ENCODE peak calls at places on chromosome 6, in six cellular contexts. T is tibial nerve; V is HS-5; B is cardiac muscle cell; Z is astrocyte of the cerebellum; A is activated T-cell treated with anti-CD3 and anti-CD28 coated beads, Interleukin-2, amount 50 U/mL, for 1 hour. I is an unnamed sample.

GRCh38 chr6:158604048-158604406 is 40.5 kb downstream of the DYNLT1 start:
- DNase-seq in T (no peak), B (no peak), A (no peak), V (no peak), Z (no peak), I (no peak)

GRCh38 chr6:64013061-64013410 is 377.4 kb downstream of the PHF3 start:
- DNase-seq in B (no peak), Z (peak; percentile 20), V (no peak), T (no peak), A (no peak), I (no peak)

GRCh38 chr6:125751334-125751916 is 2.0 kb downstream of the HEY2 start:
- DNase-seq in Z (no peak), T (no peak), A (no peak), B (no peak), V (no peak), I (no peak)

GRCh38 chr6:148509789-148510581 is 167.3 kb downstream of the SASH1 start:
- DNase-seq in B (no peak), T (peak; percentile 78), Z (peak; percentile 94), V (peak; percentile 92), A (no peak), I (peak; percentile 88)

GRCh38 chr6:3409699-3410384 is 47.0 kb downstream of the SLC22A23 start:
- DNase-seq in B (peak; percentile 61), V (no peak), Z (no peak), T (no peak), A (no peak), I (no peak)

GRCh38 chr6:94270040-94270689 is 850.8 kb upstream of the EPHA7 start:
- DNase-seq in T (no peak), V (no peak), B (peak; percentile 13), A (no peak), Z (no peak), I (no peak)

GRCh38 chr6:158008894-158009891 is 27.5 kb downstream of the SYNJ2 start:
- DNase-seq in Z (no peak), V (no peak), T (peak; percentile 47), A (no peak), B (no peak), I (no peak)

GRCh38 chr6:112957526-112957916 is 610.4 kb downstream of the RFPL4B start:
- DNase-seq in V (no peak), T (no peak), A (no peak), Z (no peak), B (no peak), I (no peak)

GRCh38 chr6:129860901-129861665 is at the start of gene TMEM244:
- DNase-seq in B (peak; percentile 22), T (no peak), A (no peak), Z (no peak), V (peak; percentile 84), I (no peak)

GRCh38 chr6:157034433-157035230 is 257.5 kb downstream of the ARID1B start:
- DNase-seq in T (no peak), A (no peak), B (peak; percentile 55), V (no peak), Z (no peak), I (no peak)

GRCh38 chr6:168320661-168321060 is 1.1 kb upstream of the DACT2 start:
- DNase-seq in Z (no peak), T (no peak), A (no peak), B (no peak), V (no peak), I (no peak)

GRCh38 chr6:119568580-119568979 is 219.0 kb upstream of the MAN1A1 start:
- DNase-seq in A (no peak), T (no peak), V (no peak), B (no peak), Z (no peak), I (no peak)

GRCh38 chr6:169801396-169802160 is 50.2 kb downstream of the ERMARD start:
- DNase-seq in V (no peak), T (no peak), B (no peak), A (no peak), Z (no peak), I (no peak)

GRCh38 chr6:139970591-139970991 is 596.1 kb upstream of the CITED2 start:
- DNase-seq in V (no peak), B (no peak), A (no peak), T (no peak), Z (no peak), I (no peak)

GRCh38 chr6:98572579-98572978 is 261.8 kb upstream of the POU3F2 start:
- DNase-seq in T (no peak), A (no peak), B (no peak), Z (no peak), V (no peak), I (no peak)

GRCh38 chr6:102114402-102114801 is 720.9 kb downstream of the GRIK2 start:
- DNase-seq in Z (no peak), V (no peak), B (peak; percentile 45), A (no peak), T (no peak), I (no peak)

GRCh38 chr6:168377856-168378832 is 58.6 kb upstream of the DACT2 start:
- DNase-seq in T (no peak), Z (no peak), A (no peak), V (no peak), B (no peak), I (no peak)

GRCh38 chr6:140480852-140481251 is 1106.4 kb upstream of the CITED2 start:
- DNase-seq in A (no peak), B (no peak), Z (no peak), V (no peak), T (peak; percentile 34), I (no peak)

I was measured in non-pigmented ciliary epithelial cell.